ENCODE peak calls at places on chromosomes 12 and 14, in nine cellular contexts. C is cardiac muscle cell; P is Calu3; S is BJ; J is CD4-positive, alpha-beta T cell; T is AG09319; Y is MM.1S; L is fibroblast of lung; Q is psoas muscle. Z is an unnamed sample.

GRCh38 chr12:57470286-57470969 is 9.2 kb downstream of the ARHGAP9 start:
- DNase-seq in C (no peak), P (no peak), S (no peak), J (no peak), T (no peak), Y (no peak), L (no peak), Q (no peak), Z (no peak)

GRCh38 chr14:97920201-97920600 is 1123.0 kb downstream of the VRK1 start:
- DNase-seq in C (no peak), P (no peak), S (no peak), J (no peak), T (no peak), Y (no peak), L (no peak), Q (no peak), Z (no peak)

GRCh38 chr14:67410313-67410712 is 1.7 kb downstream of the PLEK2 start:
- DNase-seq in C (no peak), P (peak; percentile 19), S (no peak), J (no peak), T (no peak), Y (no peak), L (no peak), Q (no peak), Z (no peak)

GRCh38 chr14:67680121-67680602 is 5.7 kb upstream of the VTI1B start:
- DNase-seq in C (no peak), P (no peak), S (no peak), J (no peak), T (no peak), Y (no peak), L (peak; percentile 78), Q (no peak), Z (no peak)

GRCh38 chr14:63362305-63362914 is 43.7 kb upstream of the GPHB5 start:
- DNase-seq in C (no peak), P (no peak), S (no peak), J (no peak), T (no peak), Y (no peak), L (no peak), Q (no peak), Z (no peak)

GRCh38 chr12:107584523-107584922 is 101.1 kb upstream of the PWP1 start:
- DNase-seq in C (no peak), P (no peak), S (no peak), J (no peak), T (no peak), Y (no peak), L (no peak), Q (no peak), Z (no peak)

GRCh38 chr12:116245189-116245588 is 32.3 kb downstream of the MED13L start:
- DNase-seq in C (no peak), P (no peak), S (no peak), J (no peak), T (no peak), Y (no peak), L (no peak), Q (no peak), Z (no peak)

GRCh38 chr12:64890873-64891468 is 66.5 kb downstream of the TBC1D30 start:
- DNase-seq in C (peak; percentile 81), P (peak; percentile 19), S (no peak), J (no peak), T (peak; percentile 19), Y (peak; percentile 63), L (peak; percentile 77), Q (no peak), Z (peak; percentile 20)

GRCh38 chr12:131828671-131829350 is 618 bp downstream of the MMP17 start:
- DNase-seq in C (peak; percentile 21), P (peak; percentile 58), S (no peak), J (no peak), T (no peak), Y (no peak), L (no peak), Q (peak; percentile 69), Z (no peak)

GRCh38 chr12:14964401-14964800 is 3.0 kb upstream of the ARHGDIB start:
- DNase-seq in C (no peak), P (no peak), S (no peak), J (no peak), T (no peak), Y (no peak), L (no peak), Q (no peak), Z (no peak)

GRCh38 chr14:54603362-54603761 is 36.4 kb downstream of the SAMD4A start:
- DNase-seq in C (no peak), P (no peak), S (no peak), J (no peak), T (no peak), Y (no peak), L (peak; percentile 80), Q (no peak), Z (no peak)

GRCh38 chr12:75960086-75960910 is 71.3 kb downstream of the PHLDA1 start:
- DNase-seq in C (no peak), P (peak; percentile 79), S (no peak), J (no peak), T (no peak), Y (peak; percentile 97), L (no peak), Q (no peak), Z (no peak)

GRCh38 chr12:80778005-80778541 is 61.4 kb downstream of the MYF5 start:
- DNase-seq in C (peak; percentile 10), P (peak; percentile 71), S (peak; percentile 77), J (no peak), T (peak; percentile 94), Y (peak; percentile 31), L (peak; percentile 97), Q (no peak), Z (no peak)

GRCh38 chr14:99268776-99269510 is 3.1 kb downstream of the BCL11B start:
- DNase-seq in C (no peak), P (no peak), S (no peak), J (no peak), T (no peak), Y (no peak), L (no peak), Q (no peak), Z (no peak)

GRCh38 chr14:21025374-21026151 is 702 bp upstream of the NDRG2 start:
- DNase-seq in C (peak; percentile 91), P (no peak), S (no peak), J (peak; percentile 11), T (no peak), Y (no peak), L (no peak), Q (peak; percentile 95), Z (no peak)

GRCh38 chr14:44854114-44854513 is 107.6 kb downstream of the KLHL28 start:
- DNase-seq in C (no peak), P (no peak), S (no peak), J (no peak), T (no peak), Y (no peak), L (no peak), Q (no peak), Z (no peak)

GRCh38 chr12:6698352-6699046 is 2.1 kb downstream of the PIANP start:
- DNase-seq in C (no peak), P (no peak), S (no peak), J (no peak), T (no peak), Y (no peak), L (no peak), Q (no peak), Z (no peak)

GRCh38 chr12:66312189-66312588 is 9.9 kb downstream of the HELB start:
- DNase-seq in C (no peak), P (no peak), S (no peak), J (no peak), T (no peak), Y (no peak), L (no peak), Q (no peak), Z (no peak)

GRCh38 chr14:95442016-95442632 is 74.3 kb downstream of the SYNE3 start:
- DNase-seq in C (no peak), P (no peak), S (no peak), J (no peak), T (no peak), Y (no peak), L (no peak), Q (no peak), Z (no peak)

GRCh38 chr14:64730681-64731080 is 26.5 kb downstream of the PLEKHG3 start:
- DNase-seq in C (no peak), P (no peak), S (no peak), J (no peak), T (no peak), Y (no peak), L (no peak), Q (peak; percentile 42), Z (no peak)

GRCh38 chr12:100534625-100535227 is 38.8 kb upstream of the GAS2L3 start:
- DNase-seq in C (no peak), P (no peak), S (no peak), J (no peak), T (no peak), Y (no peak), L (no peak), Q (no peak), Z (no peak)

GRCh38 chr12:132596016-132596415 is 14.4 kb downstream of the LRCOL1 start:
- DNase-seq in C (peak; percentile 39), P (no peak), S (no peak), J (no peak), T (no peak), Y (no peak), L (peak; percentile 27), Q (no peak), Z (no peak)

GRCh38 chr14:77609902-77610301 is 6.5 kb downstream of the SPTLC2 start:
- DNase-seq in C (no peak), P (no peak), S (no peak), J (no peak), T (no peak), Y (no peak), L (no peak), Q (no peak), Z (no peak)
- TF ChIP-seq CTCF in C (no peak), P (no peak), S (no peak), J (no peak), T (no peak), Y (no peak), L (no peak), Q (no peak), Z (no peak)

GRCh38 chr14:96801931-96802330 is 4.7 kb downstream of the VRK1 start:
- DNase-seq in C (no peak), P (no peak), S (no peak), J (no peak), T (no peak), Y (no peak), L (no peak), Q (no peak), Z (no peak)
- TF ChIP-seq CTCF in C (no peak), P (no peak), S (no peak), J (no peak), T (no peak), Y (no peak), L (no peak), Q (no peak), Z (no peak)

GRCh38 chr14:52683985-52684520 is 11.3 kb downstream of the ERO1A start:
- DNase-seq in C (no peak), P (no peak), S (no peak), J (no peak), T (no peak), Y (no peak), L (peak; percentile 30), Q (no peak), Z (no peak)

GRCh38 chr14:52678591-52678990 is 16.8 kb downstream of the ERO1A start:
- DNase-seq in C (no peak), P (no peak), S (no peak), J (no peak), T (no peak), Y (no peak), L (no peak), Q (no peak), Z (no peak)
- TF ChIP-seq CTCF in C (no peak), P (peak; percentile 14), S (peak; percentile 15), J (peak; percentile 51), T (peak; percentile 10), Y (peak; percentile 13), L (no peak), Q (no peak), Z (no peak)

GRCh38 chr14:75229923-75230792 is 48.5 kb upstream of the FOS start:
- DNase-seq in C (no peak), P (peak; percentile 68), S (no peak), J (peak; percentile 42), T (no peak), Y (peak; percentile 70), L (no peak), Q (peak; percentile 62), Z (no peak)
- TF ChIP-seq CTCF in C (peak; percentile 26), P (peak; percentile 33), S (no peak), J (peak; percentile 20), T (no peak), Y (no peak), L (no peak), Q (peak; percentile 16), Z (no peak)

Z was measured in D721Med.